ENCODE peak calls at places on chromosomes 4 and X, in seven cellular contexts. P is SK-N-SH, A is psoas muscle, T is A549, C is GM23338, E is ovary, W is AG04449. O is an unnamed sample.

GRCh38 chrX:130401415-130402210 is at the start of gene RBMX2:
- DNase-seq in T (peak), C (peak), E (peak), W (no peak), A (peak), P (peak), O (peak)

GRCh38 chr4:48767055-48767454 is 13.0 kb downstream of the FRYL start:
- DNase-seq in T (no peak), P (no peak), C (peak), A (no peak), W (no peak), E (no peak), O (no peak)

GRCh38 chr4:4869731-4870483 is 10.4 kb downstream of the MSX1 start:
- DNase-seq in T (no peak), W (no peak), E (no peak), C (peak), P (no peak), A (no peak), O (no peak)

GRCh38 chr4:7120341-7120740 is 52.5 kb upstream of the GRPEL1 start:
- DNase-seq in C (peak), T (peak), A (no peak), P (peak), E (no peak), W (no peak), O (no peak)

GRCh38 chr4:84063618-84064017 is 435.5 kb downstream of the NKX6-1 start:
- DNase-seq in A (no peak), P (no peak), C (no peak), W (no peak), T (no peak), E (no peak), O (no peak)

GRCh38 chr4:182263562-182263961 is 20.4 kb downstream of the TENM3 start:
- DNase-seq in A (no peak), E (no peak), T (no peak), C (no peak), P (no peak), W (no peak), O (no peak)

GRCh38 chr4:85177092-85177491 is 210.6 kb upstream of the WDFY3 start:
- DNase-seq in T (no peak), P (no peak), A (no peak), E (no peak), C (no peak), W (no peak), O (no peak)

GRCh38 chr4:54495091-54495490 is 162.7 kb upstream of the KIT start:
- DNase-seq in E (no peak), P (no peak), A (no peak), W (no peak), T (no peak), C (no peak), O (no peak)

GRCh38 chrX:30910124-30910860 is 21.2 kb upstream of the TAB3 start:
- DNase-seq in W (no peak), A (no peak), P (no peak), T (no peak), E (no peak), C (no peak), O (no peak)

GRCh38 chr4:73487233-73487632 is 5.7 kb downstream of the AFM start:
- DNase-seq in P (no peak), A (no peak), C (no peak), T (no peak), E (no peak), W (no peak), O (no peak)
- H3K4me3 ChIP-seq in P (no peak), A (no peak), C (no peak), T (no peak), E (no peak), W (no peak), O (no peak)

DNA sequence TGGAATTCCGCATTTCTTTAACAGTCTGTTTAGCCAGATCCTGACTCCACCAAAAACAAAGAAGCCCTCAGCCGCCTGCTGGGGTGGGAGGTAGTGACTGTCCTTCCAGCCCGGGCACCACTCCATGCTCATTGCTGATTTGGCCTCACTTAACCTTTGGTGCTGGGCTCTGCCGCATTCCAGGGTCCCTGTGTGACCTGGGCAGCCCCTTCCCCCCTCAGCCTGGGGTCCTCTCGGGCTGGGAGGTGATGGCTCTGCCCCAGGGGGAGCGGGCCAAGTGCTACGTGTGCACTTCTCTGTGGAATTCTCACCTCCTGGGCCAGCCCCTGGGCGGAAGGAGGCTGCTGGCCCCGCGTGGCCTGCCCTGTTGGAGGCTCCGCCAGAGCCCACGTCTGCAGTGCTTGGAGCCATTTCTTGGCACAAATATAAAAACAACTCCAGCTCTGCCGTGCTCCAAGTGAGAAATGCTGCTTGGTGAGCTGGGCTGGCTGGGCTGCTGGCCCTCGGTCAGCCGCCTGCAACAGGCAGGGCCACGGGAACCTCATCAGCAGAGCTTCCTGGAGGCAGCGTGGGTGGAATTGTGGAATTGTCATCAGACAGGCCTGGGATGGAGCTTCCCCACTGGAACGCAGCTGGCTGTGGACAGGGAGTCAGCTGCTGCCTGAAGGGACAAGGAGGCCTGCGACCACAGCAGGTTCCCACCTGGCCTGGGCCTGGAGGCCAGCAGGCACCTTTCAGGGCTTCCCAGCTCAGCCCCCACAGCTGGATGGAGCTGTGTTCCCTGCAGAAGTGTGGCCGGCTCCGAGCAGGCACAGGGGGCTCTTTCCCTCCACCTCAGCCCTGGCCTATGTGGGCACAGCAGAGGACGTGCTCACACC is 66.0 kb downstream of the TRMT44 start:
- DNase-seq in P (no peak), E (peak), A (no peak), C (peak), W (no peak), T (no peak), O (peak)
- H3K4me3 ChIP-seq in P (no peak), E (no peak), A (no peak), C (no peak), W (no peak), T (no peak), O (no peak)

GRCh38 chr4:1170805-1171305 is 1.5 kb downstream of the SPON2 start:
- DNase-seq in C (no peak), W (no peak), P (peak), A (peak), T (no peak), E (no peak), O (no peak)
- H3K4me3 ChIP-seq in C (peak), W (no peak), P (no peak), A (peak), T (no peak), E (peak), O (no peak)

DNA sequence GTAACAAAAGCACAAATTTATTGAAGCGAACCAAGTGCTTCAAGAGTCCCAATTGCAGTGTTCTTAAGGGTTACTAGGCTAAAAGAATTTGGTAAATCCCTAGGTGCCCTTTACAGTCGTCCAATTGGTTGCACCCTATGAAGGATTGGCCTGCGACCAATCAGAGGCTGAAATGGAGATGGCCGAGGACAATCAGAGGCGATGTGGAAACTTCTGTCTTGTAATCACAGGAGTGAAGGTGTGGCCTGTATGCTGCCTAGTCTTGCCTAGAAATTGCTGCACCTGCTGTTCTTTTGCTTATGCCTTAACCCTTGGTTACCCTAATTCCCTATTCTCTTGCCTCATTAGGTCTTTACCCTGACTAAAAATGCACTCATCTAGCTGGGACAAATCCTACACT is 1.1 kb upstream of the DCK start:
- DNase-seq in T (no peak), W (no peak), E (no peak), P (no peak), C (peak), A (no peak), O (no peak)
- H3K4me3 ChIP-seq in T (peak), W (peak), E (no peak), P (peak), C (peak), A (peak), O (no peak)

DNA sequence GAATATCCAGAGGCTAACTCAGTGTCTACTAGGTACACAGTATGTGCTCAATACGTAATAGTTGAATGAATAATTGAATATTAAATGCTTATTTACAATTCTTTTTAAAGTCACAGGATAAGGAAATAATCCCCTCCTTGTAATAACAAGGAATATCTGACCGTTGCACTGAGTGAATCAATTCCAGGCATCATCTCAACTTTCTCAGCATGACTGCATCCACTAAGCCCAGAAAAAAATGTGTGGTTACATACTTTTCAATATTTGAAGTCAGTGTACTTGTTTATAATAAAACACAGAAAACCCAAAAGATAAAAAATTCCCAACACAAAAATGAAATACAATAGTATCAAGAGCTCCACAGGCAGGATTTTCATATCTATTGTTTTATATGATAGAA is 105.4 kb downstream of the TMEM144 start:
- DNase-seq in E (no peak), T (no peak), A (no peak), W (peak), C (no peak), P (no peak), O (peak)
- H3K4me3 ChIP-seq in E (no peak), T (no peak), A (no peak), W (no peak), C (no peak), P (no peak), O (no peak)

GRCh38 chrX:102627640-102628039 is 23.6 kb upstream of the GPRASP1 start:
- DNase-seq in A (no peak), C (no peak), T (no peak), E (no peak), W (no peak), P (no peak), O (no peak)

GRCh38 chrX:102624105-102624504 is 24.8 kb downstream of the ARMCX5 start:
- DNase-seq in E (no peak), W (no peak), C (no peak), P (no peak), T (no peak), A (no peak), O (no peak)
- H3K4me3 ChIP-seq in E (no peak), W (no peak), C (no peak), P (no peak), T (no peak), A (no peak), O (no peak)

DNA sequence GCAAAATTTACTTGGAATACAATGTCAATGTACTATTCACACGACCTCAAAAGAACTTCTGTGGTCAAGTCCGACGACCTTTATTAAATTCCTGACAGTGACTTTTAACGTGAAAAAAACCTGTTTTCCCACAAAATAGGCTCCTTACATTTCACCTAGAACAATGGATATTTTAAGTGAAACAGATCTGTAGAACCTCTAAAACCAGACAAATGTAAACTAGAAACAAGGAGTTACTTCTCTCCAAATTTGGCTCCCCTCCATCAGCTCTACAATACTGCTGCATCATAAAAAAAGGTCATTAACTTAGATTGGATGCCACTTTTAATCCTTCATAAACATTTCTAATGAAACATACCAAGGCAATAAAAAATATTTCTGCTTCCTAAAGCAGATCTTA is 1.2 kb downstream of the NEK1 start:
- DNase-seq in P (no peak), E (no peak), C (no peak), T (no peak), W (no peak), A (no peak), O (no peak)
- H3K4me3 ChIP-seq in P (peak), E (peak), C (peak), T (peak), W (peak), A (peak), O (no peak)